ENCODE peak calls at places on chromosome 12, in five cellular contexts. One of them, this sample, is unnamed.

GRCh38 chr12:103441437-103442186 is 54.2 kb downstream of the C12orf42 start:
- DNase-seq in activated T-helper 1 cell treated with Interleukin-2 at 50 U/mL for 16 hours: no peak
- DNase-seq in PC-9: no peak
- DNase-seq in activated CD4-positive, alpha-beta T cell treated with anti-CD3 and anti-CD28 coated beads for 48 hours: peak
- DNase-seq in kidney: no peak
- DNase-seq in this sample: no peak

GRCh38 chr12:19239046-19239445 is 109.5 kb downstream of the PLEKHA5 start:
- DNase-seq in activated T-helper 1 cell treated with Interleukin-2 at 50 U/mL for 16 hours: no peak
- DNase-seq in PC-9: no peak
- DNase-seq in activated CD4-positive, alpha-beta T cell treated with anti-CD3 and anti-CD28 coated beads for 48 hours: no peak
- DNase-seq in kidney: no peak
- DNase-seq in this sample: no peak

GRCh38 chr12:104699489-104700194 is 242.9 kb downstream of the CHST11 start:
- DNase-seq in activated T-helper 1 cell treated with Interleukin-2 at 50 U/mL for 16 hours: no peak
- DNase-seq in PC-9: no peak
- DNase-seq in activated CD4-positive, alpha-beta T cell treated with anti-CD3 and anti-CD28 coated beads for 48 hours: peak
- DNase-seq in kidney: no peak
- DNase-seq in this sample: no peak

GRCh38 chr12:79837575-79837974 is 97.3 kb downstream of the PPP1R12A start:
- DNase-seq in activated T-helper 1 cell treated with Interleukin-2 at 50 U/mL for 16 hours: no peak
- DNase-seq in PC-9: no peak
- DNase-seq in activated CD4-positive, alpha-beta T cell treated with anti-CD3 and anti-CD28 coated beads for 48 hours: no peak
- DNase-seq in kidney: no peak
- DNase-seq in this sample: no peak

GRCh38 chr12:90102957-90103652 is 394.5 kb upstream of the ATP2B1 start:
- DNase-seq in activated T-helper 1 cell treated with Interleukin-2 at 50 U/mL for 16 hours: no peak
- DNase-seq in PC-9: peak
- DNase-seq in activated CD4-positive, alpha-beta T cell treated with anti-CD3 and anti-CD28 coated beads for 48 hours: peak
- DNase-seq in kidney: no peak
- DNase-seq in this sample: no peak

GRCh38 chr12:13223176-13223806 is 26.8 kb downstream of the EMP1 start:
- DNase-seq in activated T-helper 1 cell treated with Interleukin-2 at 50 U/mL for 16 hours: no peak
- DNase-seq in PC-9: peak
- DNase-seq in activated CD4-positive, alpha-beta T cell treated with anti-CD3 and anti-CD28 coated beads for 48 hours: no peak
- DNase-seq in kidney: no peak
- DNase-seq in this sample: peak

GRCh38 chr12:7716391-7716790 is 5.2 kb downstream of the DPPA3 start:
- DNase-seq in activated T-helper 1 cell treated with Interleukin-2 at 50 U/mL for 16 hours: no peak
- DNase-seq in PC-9: peak
- DNase-seq in activated CD4-positive, alpha-beta T cell treated with anti-CD3 and anti-CD28 coated beads for 48 hours: no peak
- DNase-seq in kidney: no peak
- DNase-seq in this sample: peak

GRCh38 chr12:81086342-81086741 is 8.5 kb downstream of the ACSS3 start:
- DNase-seq in activated T-helper 1 cell treated with Interleukin-2 at 50 U/mL for 16 hours: no peak
- DNase-seq in PC-9: no peak
- DNase-seq in activated CD4-positive, alpha-beta T cell treated with anti-CD3 and anti-CD28 coated beads for 48 hours: no peak
- DNase-seq in kidney: no peak
- DNase-seq in this sample: no peak

GRCh38 chr12:57181561-57182155 is 34.2 kb upstream of the LRP1-AS start:
- DNase-seq in activated T-helper 1 cell treated with Interleukin-2 at 50 U/mL for 16 hours: no peak
- DNase-seq in PC-9: no peak
- DNase-seq in activated CD4-positive, alpha-beta T cell treated with anti-CD3 and anti-CD28 coated beads for 48 hours: no peak
- DNase-seq in kidney: no peak
- DNase-seq in this sample: no peak

GRCh38 chr12:97148941-97149559 is 242.0 kb downstream of the NEDD1 start:
- DNase-seq in activated T-helper 1 cell treated with Interleukin-2 at 50 U/mL for 16 hours: peak
- DNase-seq in PC-9: no peak
- DNase-seq in activated CD4-positive, alpha-beta T cell treated with anti-CD3 and anti-CD28 coated beads for 48 hours: peak
- DNase-seq in kidney: peak
- DNase-seq in this sample: peak

GRCh38 chr12:12503384-12504078 is 59.1 kb downstream of the DUSP16 start:
- DNase-seq in activated T-helper 1 cell treated with Interleukin-2 at 50 U/mL for 16 hours: no peak
- DNase-seq in PC-9: no peak
- DNase-seq in activated CD4-positive, alpha-beta T cell treated with anti-CD3 and anti-CD28 coated beads for 48 hours: peak
- DNase-seq in kidney: no peak
- DNase-seq in this sample: no peak

GRCh38 chr12:114443607-114444421 is 37.9 kb upstream of the TBX5 start:
- DNase-seq in activated T-helper 1 cell treated with Interleukin-2 at 50 U/mL for 16 hours: no peak
- DNase-seq in PC-9: no peak
- DNase-seq in activated CD4-positive, alpha-beta T cell treated with anti-CD3 and anti-CD28 coated beads for 48 hours: no peak
- DNase-seq in kidney: no peak
- DNase-seq in this sample: no peak

GRCh38 chr12:20696181-20696580 is 1.0 kb downstream of the SLCO1C1 start:
- DNase-seq in activated T-helper 1 cell treated with Interleukin-2 at 50 U/mL for 16 hours: no peak
- DNase-seq in PC-9: no peak
- DNase-seq in activated CD4-positive, alpha-beta T cell treated with anti-CD3 and anti-CD28 coated beads for 48 hours: no peak
- DNase-seq in kidney: no peak
- DNase-seq in this sample: no peak

GRCh38 chr12:32214723-32215122 is 108.1 kb downstream of the BICD1 start:
- DNase-seq in activated T-helper 1 cell treated with Interleukin-2 at 50 U/mL for 16 hours: no peak
- DNase-seq in PC-9: no peak
- DNase-seq in activated CD4-positive, alpha-beta T cell treated with anti-CD3 and anti-CD28 coated beads for 48 hours: no peak
- DNase-seq in kidney: no peak
- DNase-seq in this sample: no peak

GRCh38 chr12:18476866-18477265 is 215.5 kb downstream of the PIK3C2G start:
- DNase-seq in activated T-helper 1 cell treated with Interleukin-2 at 50 U/mL for 16 hours: no peak
- DNase-seq in PC-9: no peak
- DNase-seq in activated CD4-positive, alpha-beta T cell treated with anti-CD3 and anti-CD28 coated beads for 48 hours: no peak
- DNase-seq in kidney: no peak
- DNase-seq in this sample: no peak

GRCh38 chr12:7695159-7695930 is at the start of gene GDF3:
- DNase-seq in activated T-helper 1 cell treated with Interleukin-2 at 50 U/mL for 16 hours: no peak
- DNase-seq in PC-9: no peak
- DNase-seq in activated CD4-positive, alpha-beta T cell treated with anti-CD3 and anti-CD28 coated beads for 48 hours: no peak
- DNase-seq in kidney: no peak
- DNase-seq in this sample: no peak

GRCh38 chr12:109995703-109996482 is at the start of gene GIT2:
- DNase-seq in activated T-helper 1 cell treated with Interleukin-2 at 50 U/mL for 16 hours: peak
- DNase-seq in PC-9: peak
- DNase-seq in activated CD4-positive, alpha-beta T cell treated with anti-CD3 and anti-CD28 coated beads for 48 hours: peak
- DNase-seq in kidney: peak
- DNase-seq in this sample: peak

GRCh38 chr12:121202407-121203355 is 7.2 kb upstream of the P2RX4 start:
- DNase-seq in activated T-helper 1 cell treated with Interleukin-2 at 50 U/mL for 16 hours: no peak
- DNase-seq in PC-9: no peak
- DNase-seq in activated CD4-positive, alpha-beta T cell treated with anti-CD3 and anti-CD28 coated beads for 48 hours: no peak
- DNase-seq in kidney: no peak
- DNase-seq in this sample: no peak

GRCh38 chr12:117408161-117408791 is 46.9 kb upstream of the NOS1 start:
- DNase-seq in activated T-helper 1 cell treated with Interleukin-2 at 50 U/mL for 16 hours: no peak
- DNase-seq in PC-9: no peak
- DNase-seq in activated CD4-positive, alpha-beta T cell treated with anti-CD3 and anti-CD28 coated beads for 48 hours: no peak
- DNase-seq in kidney: peak
- DNase-seq in this sample: no peak

GRCh38 chr12:22321620-22322019 is 12.9 kb downstream of the ST8SIA1 start:
- DNase-seq in activated T-helper 1 cell treated with Interleukin-2 at 50 U/mL for 16 hours: peak
- DNase-seq in PC-9: no peak
- DNase-seq in activated CD4-positive, alpha-beta T cell treated with anti-CD3 and anti-CD28 coated beads for 48 hours: peak
- DNase-seq in kidney: no peak
- DNase-seq in this sample: no peak

GRCh38 chr12:124786065-124786964 is 77.3 kb downstream of the SCARB1 start:
- DNase-seq in activated T-helper 1 cell treated with Interleukin-2 at 50 U/mL for 16 hours: no peak
- DNase-seq in PC-9: no peak
- DNase-seq in activated CD4-positive, alpha-beta T cell treated with anti-CD3 and anti-CD28 coated beads for 48 hours: no peak
- DNase-seq in kidney: peak
- DNase-seq in this sample: peak

GRCh38 chr12:18165889-18166288 is 75.9 kb upstream of the RERGL start:
- DNase-seq in activated T-helper 1 cell treated with Interleukin-2 at 50 U/mL for 16 hours: no peak
- DNase-seq in PC-9: no peak
- DNase-seq in activated CD4-positive, alpha-beta T cell treated with anti-CD3 and anti-CD28 coated beads for 48 hours: no peak
- DNase-seq in kidney: no peak
- DNase-seq in this sample: no peak

GRCh38 chr12:7404275-7404674 is 39.7 kb downstream of the CD163L1 start:
- DNase-seq in activated T-helper 1 cell treated with Interleukin-2 at 50 U/mL for 16 hours: no peak
- DNase-seq in PC-9: no peak
- DNase-seq in activated CD4-positive, alpha-beta T cell treated with anti-CD3 and anti-CD28 coated beads for 48 hours: no peak
- DNase-seq in kidney: no peak
- DNase-seq in this sample: no peak

GRCh38 chr12:107990325-107990724 is 138.8 kb upstream of the WSCD2 start:
- DNase-seq in activated T-helper 1 cell treated with Interleukin-2 at 50 U/mL for 16 hours: no peak
- DNase-seq in PC-9: no peak
- DNase-seq in activated CD4-positive, alpha-beta T cell treated with anti-CD3 and anti-CD28 coated beads for 48 hours: peak
- DNase-seq in kidney: no peak
- DNase-seq in this sample: peak

GRCh38 chr12:18849080-18849479 is 111.2 kb downstream of the CAPZA3 start:
- DNase-seq in activated T-helper 1 cell treated with Interleukin-2 at 50 U/mL for 16 hours: no peak
- DNase-seq in PC-9: no peak
- DNase-seq in activated CD4-positive, alpha-beta T cell treated with anti-CD3 and anti-CD28 coated beads for 48 hours: no peak
- DNase-seq in kidney: no peak
- DNase-seq in this sample: no peak

GRCh38 chr12:131281016-131281415 is 327.3 kb downstream of the ADGRD1 start:
- DNase-seq in activated T-helper 1 cell treated with Interleukin-2 at 50 U/mL for 16 hours: no peak
- DNase-seq in PC-9: peak
- DNase-seq in activated CD4-positive, alpha-beta T cell treated with anti-CD3 and anti-CD28 coated beads for 48 hours: no peak
- DNase-seq in kidney: peak
- DNase-seq in this sample: no peak

GRCh38 chr12:64746663-64747062 is 12.5 kb downstream of the GNS start:
- DNase-seq in activated T-helper 1 cell treated with Interleukin-2 at 50 U/mL for 16 hours: no peak
- DNase-seq in PC-9: no peak
- DNase-seq in activated CD4-positive, alpha-beta T cell treated with anti-CD3 and anti-CD28 coated beads for 48 hours: no peak
- DNase-seq in kidney: no peak
- DNase-seq in this sample: no peak

GRCh38 chr12:123667771-123668170 is 3.1 kb upstream of the TCTN2 start:
- DNase-seq in activated T-helper 1 cell treated with Interleukin-2 at 50 U/mL for 16 hours: no peak
- DNase-seq in PC-9: no peak
- DNase-seq in activated CD4-positive, alpha-beta T cell treated with anti-CD3 and anti-CD28 coated beads for 48 hours: no peak
- DNase-seq in kidney: no peak
- DNase-seq in this sample: no peak

GRCh38 chr12:2487278-2487677 is 307.5 kb upstream of the FKBP4 start:
- DNase-seq in activated T-helper 1 cell treated with Interleukin-2 at 50 U/mL for 16 hours: no peak
- DNase-seq in PC-9: no peak
- DNase-seq in activated CD4-positive, alpha-beta T cell treated with anti-CD3 and anti-CD28 coated beads for 48 hours: no peak
- DNase-seq in kidney: no peak
- DNase-seq in this sample: no peak

GRCh38 chr12:111387747-111388365 is 17.9 kb upstream of the SH2B3 start:
- DNase-seq in activated T-helper 1 cell treated with Interleukin-2 at 50 U/mL for 16 hours: no peak
- DNase-seq in PC-9: no peak
- DNase-seq in activated CD4-positive, alpha-beta T cell treated with anti-CD3 and anti-CD28 coated beads for 48 hours: no peak
- DNase-seq in kidney: no peak
- DNase-seq in this sample: no peak

GRCh38 chr12:6269986-6270385 is 40.5 kb upstream of the PLEKHG6 start:
- DNase-seq in activated T-helper 1 cell treated with Interleukin-2 at 50 U/mL for 16 hours: no peak
- DNase-seq in PC-9: no peak
- DNase-seq in activated CD4-positive, alpha-beta T cell treated with anti-CD3 and anti-CD28 coated beads for 48 hours: no peak
- DNase-seq in kidney: peak
- DNase-seq in this sample: no peak

GRCh38 chr12:116299548-116300150 is 22.2 kb upstream of the MED13L start:
- DNase-seq in activated T-helper 1 cell treated with Interleukin-2 at 50 U/mL for 16 hours: no peak
- DNase-seq in PC-9: no peak
- DNase-seq in activated CD4-positive, alpha-beta T cell treated with anti-CD3 and anti-CD28 coated beads for 48 hours: no peak
- DNase-seq in kidney: peak
- DNase-seq in this sample: no peak

GRCh38 chr12:52741378-52742195 is 35.6 kb downstream of the KRT76 start:
- DNase-seq in activated T-helper 1 cell treated with Interleukin-2 at 50 U/mL for 16 hours: peak
- DNase-seq in PC-9: peak
- DNase-seq in activated CD4-positive, alpha-beta T cell treated with anti-CD3 and anti-CD28 coated beads for 48 hours: peak
- DNase-seq in kidney: no peak
- DNase-seq in this sample: peak

GRCh38 chr12:21697829-21698630 is 40.4 kb upstream of the LDHB start:
- DNase-seq in activated T-helper 1 cell treated with Interleukin-2 at 50 U/mL for 16 hours: no peak
- DNase-seq in PC-9: no peak
- DNase-seq in activated CD4-positive, alpha-beta T cell treated with anti-CD3 and anti-CD28 coated beads for 48 hours: no peak
- DNase-seq in kidney: no peak
- DNase-seq in this sample: peak

GRCh38 chr12:120439646-120440247 is 1.8 kb downstream of the COX6A1 start:
- DNase-seq in activated T-helper 1 cell treated with Interleukin-2 at 50 U/mL for 16 hours: peak
- DNase-seq in PC-9: peak
- DNase-seq in activated CD4-positive, alpha-beta T cell treated with anti-CD3 and anti-CD28 coated beads for 48 hours: peak
- DNase-seq in kidney: no peak
- DNase-seq in this sample: peak

GRCh38 chr12:120799417-120800045 is 73.9 kb downstream of the ACADS start:
- DNase-seq in activated T-helper 1 cell treated with Interleukin-2 at 50 U/mL for 16 hours: no peak
- DNase-seq in PC-9: no peak
- DNase-seq in activated CD4-positive, alpha-beta T cell treated with anti-CD3 and anti-CD28 coated beads for 48 hours: no peak
- DNase-seq in kidney: no peak
- DNase-seq in this sample: no peak

GRCh38 chr12:113727651-113728061 is 238.5 kb downstream of the RBM19 start:
- DNase-seq in activated T-helper 1 cell treated with Interleukin-2 at 50 U/mL for 16 hours: no peak
- DNase-seq in PC-9: peak
- DNase-seq in activated CD4-positive, alpha-beta T cell treated with anti-CD3 and anti-CD28 coated beads for 48 hours: no peak
- DNase-seq in kidney: no peak
- DNase-seq in this sample: no peak

GRCh38 chr12:1273051-1273450 is 282.0 kb downstream of the ERC1 start:
- DNase-seq in activated T-helper 1 cell treated with Interleukin-2 at 50 U/mL for 16 hours: no peak
- DNase-seq in PC-9: no peak
- DNase-seq in activated CD4-positive, alpha-beta T cell treated with anti-CD3 and anti-CD28 coated beads for 48 hours: no peak
- DNase-seq in kidney: no peak
- DNase-seq in this sample: no peak